ENCODE peak calls at places on chromosomes 13 and 19, in six cellular contexts. Q, O, B, P, D and R are unnamed samples.

GRCh38 chr13:43520331-43520730 is 266.4 kb downstream of the ENOX1 start:
- DNase-seq in Q (no peak), O (peak), B (no peak), P (no peak), D (no peak), R (no peak)

GRCh38 chr19:50460161-50460765 is 16.0 kb upstream of the EMC10 start:
- DNase-seq in Q (no peak), O (peak), B (no peak), P (no peak), D (no peak), R (peak)

GRCh38 chr19:15562861-15563260 is 52.2 kb upstream of the CYP4F8 start:
- DNase-seq in Q (no peak), O (peak), B (no peak), P (no peak), D (no peak), R (peak)

GRCh38 chr13:37485766-37486165 is 112.8 kb downstream of the POSTN start:
- DNase-seq in Q (peak), O (no peak), B (no peak), P (no peak), D (no peak), R (peak)

GRCh38 chr19:18060472-18060871 is 26.3 kb downstream of the IL12RB1 start:
- DNase-seq in Q (no peak), O (no peak), B (no peak), P (no peak), D (no peak), R (no peak)

GRCh38 chr13:36362251-36362650 is 16.1 kb upstream of the SPART start:
- DNase-seq in Q (peak), O (peak), B (no peak), P (no peak), D (no peak), R (peak)

GRCh38 chr13:32838985-32839384 is 177.2 kb upstream of the KL start:
- DNase-seq in Q (no peak), O (no peak), B (no peak), P (no peak), D (no peak), R (peak)

GRCh38 chr19:46813570-46814358 is 25.4 kb upstream of the SLC1A5 start:
- DNase-seq in Q (no peak), O (peak), B (no peak), P (no peak), D (no peak), R (no peak)

GRCh38 chr19:34733266-34733825 is 697 bp upstream of the ZNF181 start:
- DNase-seq in Q (no peak), O (no peak), B (no peak), P (no peak), D (peak), R (no peak)

GRCh38 chr19:2636897-2637683 is 65.4 kb downstream of the GNG7 start:
- DNase-seq in Q (no peak), O (peak), B (peak), P (no peak), D (no peak), R (peak)